ENCODE peak calls at places on chromosomes 5 and 9, in eight cellular contexts. K, S, M, F, E, D, Z and A are unnamed samples.
A peak's percentile ranks its signal among the peaks of the same experiment; 100 is the strongest.

GRCh38 chr5:88659529-88660325 is 223.3 kb downstream of the MEF2C start:
- DNase-seq in S (peak; percentile 73), E (no peak), F (no peak), M (no peak), Z (no peak), K (no peak), D (no peak), A (no peak)

GRCh38 chr5:169200086-169200778 is 100.7 kb downstream of the SLIT3 start:
- DNase-seq in Z (no peak), S (no peak), F (no peak), D (no peak), M (no peak), E (no peak), K (peak; percentile 22), A (no peak)

GRCh38 chr5:84688566-84688965 is 303.9 kb upstream of the EDIL3 start:
- DNase-seq in M (no peak), K (peak; percentile 44), S (no peak), E (no peak), D (no peak), Z (no peak), F (peak; percentile 74), A (peak; percentile 90)

GRCh38 chr5:103510851-103511553 is 51.6 kb downstream of the NUDT12 start:
- DNase-seq in S (no peak), K (peak; percentile 34), M (no peak), F (peak; percentile 80), E (no peak), Z (no peak), D (no peak), A (no peak)

GRCh38 chr5:19837536-19838179 is 150.3 kb downstream of the CDH18 start:
- DNase-seq in D (no peak), F (no peak), M (no peak), K (peak; percentile 44), S (no peak), Z (no peak), E (no peak), A (peak; percentile 14)

GRCh38 chr5:90135979-90136378 is 273.6 kb downstream of the CETN3 start:
- DNase-seq in E (no peak), F (no peak), D (no peak), K (no peak), M (no peak), Z (peak; percentile 7), S (peak; percentile 52), A (no peak)

GRCh38 chr9:99361827-99362226 is 139.7 kb downstream of the SEC61B start:
- DNase-seq in M (no peak), D (no peak), E (no peak), S (no peak), K (no peak), F (no peak), Z (no peak), A (no peak)

GRCh38 chr9:89523948-89524347 is 26.0 kb upstream of the SEMA4D start:
- DNase-seq in F (no peak), K (no peak), M (peak; percentile 59), D (no peak), S (peak; percentile 62), E (peak; percentile 75), Z (peak; percentile 55), A (no peak)

GRCh38 chr5:131610198-131611063 is 24.6 kb downstream of the RAPGEF6 start:
- DNase-seq in M (no peak), Z (no peak), D (no peak), F (peak; percentile 89), E (no peak), K (peak; percentile 75), S (no peak), A (peak; percentile 85)

GRCh38 chr5:169777112-169777511 is 140.0 kb downstream of the DOCK2 start:
- DNase-seq in K (no peak), M (no peak), D (no peak), F (no peak), E (no peak), S (no peak), Z (no peak), A (no peak)

GRCh38 chr9:89924611-89925010 is 319.8 kb downstream of the GADD45G start:
- DNase-seq in Z (no peak), S (no peak), K (no peak), E (no peak), M (no peak), F (no peak), D (no peak), A (no peak)

GRCh38 chr5:120017523-120017922 is 388.2 kb downstream of the FAM170A start:
- DNase-seq in Z (no peak), D (no peak), S (no peak), M (no peak), K (peak; percentile 51), F (peak; percentile 29), E (no peak), A (no peak)

GRCh38 chr5:132022737-132023136 is 11.3 kb upstream of the ACSL6 start:
- DNase-seq in Z (no peak), S (no peak), K (no peak), D (no peak), M (no peak), E (no peak), F (no peak), A (no peak)

GRCh38 chr9:22100626-22101025 is 91.5 kb upstream of the CDKN2B start:
- DNase-seq in D (no peak), E (no peak), K (no peak), M (no peak), Z (no peak), S (peak; percentile 18), F (no peak), A (no peak)
- TF ChIP-seq CTCF in D (no peak), E (peak; percentile 17), K (no peak), M (peak; percentile 24), Z (no peak), S (peak; percentile 23), F (no peak), A (no peak)

DNA sequence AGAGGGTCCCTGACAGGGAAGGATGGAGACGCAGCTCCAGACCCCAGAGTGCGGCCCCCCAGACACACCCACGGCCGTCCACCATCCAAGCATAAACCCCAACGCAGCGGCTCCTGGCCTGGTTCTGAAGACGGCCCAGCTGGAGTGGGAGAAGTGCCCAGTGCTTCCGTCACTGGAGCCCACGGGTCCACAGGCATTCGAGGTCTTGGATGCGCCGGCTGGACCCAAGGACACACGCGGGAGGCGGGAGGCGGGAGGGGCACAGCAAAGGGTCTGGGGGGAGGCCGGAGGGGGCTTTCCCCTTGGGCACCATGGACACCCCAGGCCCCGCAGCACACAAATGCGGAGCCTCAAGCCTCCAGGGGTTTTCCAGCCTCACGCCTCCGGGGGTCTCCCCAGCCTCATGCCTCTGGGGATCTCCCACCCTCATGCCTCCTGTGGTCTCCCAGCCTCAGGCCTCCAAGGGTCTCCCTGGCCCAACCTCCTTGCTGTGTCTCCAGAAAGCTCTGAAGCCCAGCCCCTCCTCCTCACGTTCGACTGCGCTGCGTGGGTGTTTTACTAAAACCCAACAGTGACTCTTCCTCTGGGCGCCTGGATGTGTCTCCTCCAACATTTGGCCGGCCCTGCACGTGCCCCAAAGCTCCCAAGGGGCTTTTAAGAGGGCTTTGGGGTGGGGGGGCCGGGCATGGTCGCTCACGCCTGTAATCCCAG is 15.2 kb downstream of the EXD3 start:
- DNase-seq in K (peak; percentile 13), F (peak; percentile 44), Z (peak; percentile 54), D (peak; percentile 67), E (no peak), S (peak; percentile 34), M (no peak), A (no peak)
- H3K4me3 ChIP-seq in K (no peak overlapping the region), F (no peak overlapping the region), Z (no peak overlapping the region), D (no peak overlapping the region), E (no peak overlapping the region), S (no peak overlapping the region), M (peak overlapping the region; percentile 31), A (no peak overlapping the region)

GRCh38 chr5:151890299-151890698 is 34.4 kb downstream of the GLRA1 start:
- DNase-seq in M (no peak), Z (no peak), E (no peak), D (no peak), K (no peak), S (no peak), F (no peak), A (no peak)

GRCh38 chr5:151885138-151885908 is 39.3 kb downstream of the GLRA1 start:
- DNase-seq in D (no peak), F (no peak), M (no peak), Z (no peak), S (peak; percentile 37), K (no peak), E (no peak), A (no peak)

GRCh38 chr5:151889614-151890013 is 35.0 kb downstream of the GLRA1 start:
- DNase-seq in D (no peak), S (no peak), Z (no peak), E (no peak), F (no peak), K (no peak), M (no peak), A (no peak)

GRCh38 chr5:151881626-151882225 is 42.9 kb downstream of the GLRA1 start:
- DNase-seq in M (no peak), K (no peak), E (no peak), D (no peak), F (no peak), S (no peak), Z (no peak), A (no peak)

GRCh38 chr5:151886741-151887261 is 37.9 kb downstream of the GLRA1 start:
- DNase-seq in E (no peak), K (peak; percentile 9), S (no peak), M (no peak), D (no peak), Z (no peak), F (no peak), A (no peak)
- TF ChIP-seq CTCF in E (no peak), K (no peak), S (no peak), M (no peak), D (no peak), Z (no peak), F (no peak), A (no peak)

GRCh38 chr9:131396626-131397025 is 2.7 kb downstream of the PRRC2B start:
- DNase-seq in D (no peak), S (no peak), K (no peak), M (no peak), E (no peak), Z (no peak), F (no peak), A (no peak)

GRCh38 chr9:131399972-131400371 is 6.1 kb downstream of the PRRC2B start:
- DNase-seq in E (no peak), F (peak; percentile 44), M (no peak), K (no peak), D (no peak), S (no peak), Z (no peak), A (no peak)

GRCh38 chr9:131395745-131396479 is 2.0 kb downstream of the PRRC2B start:
- DNase-seq in M (no peak), D (no peak), K (no peak), Z (no peak), S (no peak), E (no peak), F (peak; percentile 17), A (no peak)

GRCh38 chr9:131397100-131397790 is 3.4 kb downstream of the PRRC2B start:
- DNase-seq in F (peak; percentile 22), M (no peak), D (no peak), K (no peak), Z (no peak), E (no peak), S (peak; percentile 35), A (no peak)

DNA sequence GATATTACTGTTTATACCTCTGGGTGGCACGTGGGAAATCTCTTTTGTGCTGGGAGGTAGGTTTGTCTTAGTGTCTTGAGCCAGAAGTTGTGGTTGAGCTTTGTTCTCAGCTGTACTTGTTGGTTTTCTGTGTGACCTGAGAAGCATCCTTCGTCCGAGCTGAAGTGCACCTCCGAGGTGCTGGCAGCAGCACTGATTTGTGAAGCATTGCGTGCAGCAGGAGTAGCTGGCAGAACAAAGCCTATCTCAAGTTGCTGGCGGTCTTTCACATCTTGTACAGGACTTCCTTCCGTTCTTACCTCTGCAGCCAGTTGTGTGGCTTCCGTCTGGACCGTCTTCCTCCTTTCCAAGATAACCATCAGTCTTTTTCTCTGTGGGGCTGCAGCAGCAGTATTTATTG is 4.3 kb downstream of the PRRC2B start:
- DNase-seq in S (peak; percentile 92), D (no peak), M (peak; percentile 78), Z (peak; percentile 73), F (peak; percentile 27), K (no peak), E (peak; percentile 43), A (no peak)
- H3K4me3 ChIP-seq in S (peak overlapping the region; percentile 41), D (no peak overlapping the region), M (peak overlapping the region; percentile 7), Z (peak overlapping the region; percentile 28), F (no peak overlapping the region), K (no peak overlapping the region), E (no peak overlapping the region), A (no peak overlapping the region)